ENCODE peak calls at places on chromosomes 13 and 19, in five cellular contexts. D is PC-3, W is ascending aorta, C is neuronal stem cell, P is brain microvascular endothelial cell. X is an unnamed sample.

GRCh38 chr13:44421853-44422525 is 48.4 kb downstream of the SERP2 start:
- DNase-seq in D (no peak), W (no peak), C (no peak), P (no peak), X (no peak)

GRCh38 chr19:20247016-20247683 is 80.1 kb downstream of the ZNF486 start:
- DNase-seq in D (peak; percentile 5), W (no peak), C (peak; percentile 29), P (no peak), X (no peak)

GRCh38 chr19:57708641-57709354 is at the start of gene ZNF154:
- DNase-seq in D (no peak), W (no peak), C (peak; percentile 77), P (peak; percentile 80), X (no peak)

GRCh38 chr19:3979674-3980352 is 5.5 kb downstream of the EEF2 start:
- DNase-seq in D (no peak), W (no peak), C (no peak), P (no peak), X (no peak)

GRCh38 chr19:6011794-6012193 is 33.9 kb upstream of the RANBP3 start:
- DNase-seq in D (no peak), W (no peak), C (no peak), P (no peak), X (no peak)

GRCh38 chr13:59340581-59340980 is 823.1 kb downstream of the DIAPH3 start:
- DNase-seq in D (no peak), W (no peak), C (no peak), P (no peak), X (no peak)

GRCh38 chr13:40139896-40140520 is 484.5 kb downstream of the COG6 start:
- DNase-seq in D (no peak), W (no peak), C (no peak), P (no peak), X (no peak)

GRCh38 chr19:49224856-49225255 is 67.3 kb downstream of the TRPM4 start:
- DNase-seq in D (peak; percentile 88), W (no peak), C (peak; percentile 48), P (peak; percentile 70), X (no peak)

GRCh38 chr13:95020298-95020987 is 280.8 kb downstream of the ABCC4 start:
- DNase-seq in D (peak; percentile 86), W (no peak), C (no peak), P (peak; percentile 39), X (no peak)

GRCh38 chr13:81247711-81248110 is 906.8 kb upstream of the SPRY2 start:
- DNase-seq in D (no peak), W (no peak), C (no peak), P (no peak), X (no peak)

GRCh38 chr19:52724701-52725514 is 9.9 kb downstream of the ZNF611 start:
- DNase-seq in D (no peak), W (no peak), C (no peak), P (no peak), X (no peak)
- H3K36me3 ChIP-seq in D (peaks cover 45% of the 10 kb centered on the region), W (peaks cover 58% of the 10 kb centered on the region), C (peaks cover 79% of the 10 kb centered on the region), P (peaks cover 6% of the 10 kb centered on the region), X (peaks cover 27% of the 10 kb centered on the region)

GRCh38 chr19:41330946-41331678 is 21.1 kb downstream of the CCDC97 start:
- DNase-seq in D (no peak), W (no peak), C (no peak), P (no peak), X (no peak)

GRCh38 chr19:41332468-41332867 is 21.3 kb downstream of the TGFB1 start:
- DNase-seq in D (no peak), W (no peak), C (no peak), P (no peak), X (no peak)

GRCh38 chr19:41332000-41332399 is 21.7 kb downstream of the TGFB1 start:
- DNase-seq in D (no peak), W (no peak), C (no peak), P (no peak), X (no peak)

GRCh38 chr19:41335467-41335866 is 18.3 kb downstream of the TGFB1 start:
- DNase-seq in D (peak; percentile 69), W (no peak), C (no peak), P (no peak), X (no peak)

GRCh38 chr19:41334793-41335192 is 18.9 kb downstream of the TGFB1 start:
- DNase-seq in D (no peak), W (no peak), C (no peak), P (no peak), X (no peak)
- H3K36me3 ChIP-seq in D (no peaks in the 10 kb centered on the region), W (peaks cover 68% of the 10 kb centered on the region), C (no peaks in the 10 kb centered on the region), P (peaks cover 76% of the 10 kb centered on the region), X (peaks cover 40% of the 10 kb centered on the region)

GRCh38 chr19:32457540-32457939 is 52.0 kb downstream of the DPY19L3 start:
- DNase-seq in D (no peak), W (no peak), C (no peak), P (peak; percentile 2), X (no peak)

GRCh38 chr19:32458500-32459123 is 53.0 kb downstream of the DPY19L3 start:
- DNase-seq in D (no peak), W (no peak), C (no peak), P (peak; percentile 5), X (no peak)

GRCh38 chr19:32450217-32450616 is 44.6 kb downstream of the DPY19L3 start:
- DNase-seq in D (no peak), W (no peak), C (no peak), P (no peak), X (no peak)

GRCh38 chr19:32456406-32456805 is 50.8 kb downstream of the DPY19L3 start:
- DNase-seq in D (no peak), W (no peak), C (no peak), P (no peak), X (no peak)

GRCh38 chr19:32453736-32454135 is 48.2 kb downstream of the DPY19L3 start:
- DNase-seq in D (no peak), W (no peak), C (no peak), P (no peak), X (no peak)
- H3K36me3 ChIP-seq in D (no peaks in the 10 kb centered on the region), W (peaks cover 33% of the 10 kb centered on the region), C (peaks cover 98% of the 10 kb centered on the region), P (peaks cover 11% of the 10 kb centered on the region), X (peaks cover 53% of the 10 kb centered on the region)

GRCh38 chr13:36329355-36329754 is 16.8 kb downstream of the SPART start:
- DNase-seq in D (no peak), W (no peak), C (no peak), P (no peak), X (no peak)

GRCh38 chr13:36323951-36324566 is 22.1 kb downstream of the SPART start:
- DNase-seq in D (peak; percentile 76), W (no peak), C (no peak), P (peak; percentile 17), X (no peak)

GRCh38 chr13:36325912-36326311 is 20.3 kb downstream of the SPART start:
- DNase-seq in D (no peak), W (no peak), C (no peak), P (no peak), X (no peak)

GRCh38 chr13:36328821-36329220 is 17.4 kb downstream of the SPART start:
- DNase-seq in D (no peak), W (no peak), C (no peak), P (no peak), X (no peak)

GRCh38 chr13:36323408-36323807 is 22.8 kb downstream of the SPART start:
- DNase-seq in D (peak; percentile 53), W (no peak), C (no peak), P (no peak), X (no peak)
- H3K36me3 ChIP-seq in D (peaks cover 8% of the 10 kb centered on the region), W (peaks cover 64% of the 10 kb centered on the region), C (peaks cover 64% of the 10 kb centered on the region), P (peaks cover 29% of the 10 kb centered on the region), X (peaks cover 63% of the 10 kb centered on the region)

DNA sequence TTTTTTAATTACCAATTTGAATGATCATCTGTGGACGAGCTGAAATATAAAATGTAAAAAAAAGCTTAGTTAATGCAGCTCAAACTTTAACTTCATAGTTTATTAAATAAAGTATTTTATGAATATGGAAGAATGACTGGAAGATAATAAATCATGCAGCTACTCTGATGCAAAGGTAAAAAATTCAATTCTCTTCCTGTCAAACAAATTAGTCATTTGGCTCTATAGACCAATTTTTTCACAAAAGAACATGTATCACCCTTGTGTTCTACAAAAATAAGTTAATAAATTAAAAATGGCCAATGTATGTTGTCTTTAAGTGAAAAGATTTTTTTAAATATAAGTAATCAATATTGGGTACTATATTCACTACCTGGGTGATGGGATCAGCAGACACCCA is 26.2 kb downstream of the EXOSC8 start:
- DNase-seq in D (peak; percentile 42), W (no peak), C (no peak), P (no peak), X (no peak)
- H3K36me3 ChIP-seq in D (peaks cover 27% of the 10 kb centered on the region), W (peaks cover 90% of the 10 kb centered on the region), C (peaks cover 100% of the 10 kb centered on the region), P (peaks cover 49% of the 10 kb centered on the region), X (peaks cover 74% of the 10 kb centered on the region)